ENCODE peak calls at places on chromosomes 12 and 14, in nine cellular contexts. One of them, this sample, is unnamed.

GRCh38 chr14:49621114-49621881 is 699 bp downstream of the MGAT2 start:
- DNase-seq in colonic mucosa: peak; percentile 67
- DNase-seq in stomach: peak; percentile 63
- DNase-seq in kidney epithelial cell: no peak
- DNase-seq in MM.1S: peak; percentile 41
- DNase-seq in transverse colon: peak; percentile 75
- DNase-seq in fibroblast of pulmonary artery: peak; percentile 61
- DNase-seq in fibroblast of the aortic adventitia: peak; percentile 42
- DNase-seq in psoas muscle: peak; percentile 82
- DNase-seq in this sample: peak; percentile 86

GRCh38 chr12:27123642-27124041 is 41.3 kb upstream of the C12orf71 start:
- DNase-seq in fibroblast of the aortic adventitia: peak; percentile 33
- DNase-seq in fibroblast of pulmonary artery: peak; percentile 40
- DNase-seq in transverse colon: no peak
- DNase-seq in colonic mucosa: no peak
- DNase-seq in kidney epithelial cell: no peak
- DNase-seq in psoas muscle: no peak
- DNase-seq in stomach: no peak
- DNase-seq in MM.1S: peak; percentile 39
- DNase-seq in this sample: no peak

GRCh38 chr12:32609966-32610365 is 69.1 kb upstream of the DNM1L start:
- DNase-seq in colonic mucosa: no peak
- DNase-seq in fibroblast of the aortic adventitia: no peak
- DNase-seq in transverse colon: no peak
- DNase-seq in stomach: no peak
- DNase-seq in kidney epithelial cell: no peak
- DNase-seq in psoas muscle: no peak
- DNase-seq in MM.1S: no peak
- DNase-seq in fibroblast of pulmonary artery: no peak
- DNase-seq in this sample: no peak

GRCh38 chr12:121279507-121279915 is 17.0 kb downstream of the CAMKK2 start:
- DNase-seq in stomach: no peak
- DNase-seq in fibroblast of the aortic adventitia: peak; percentile 67
- DNase-seq in MM.1S: no peak
- DNase-seq in colonic mucosa: peak; percentile 35
- DNase-seq in transverse colon: peak; percentile 23
- DNase-seq in kidney epithelial cell: no peak
- DNase-seq in psoas muscle: peak; percentile 71
- DNase-seq in fibroblast of pulmonary artery: peak; percentile 57
- DNase-seq in this sample: no peak

GRCh38 chr14:81400202-81400678 is at the start of gene STON2:
- DNase-seq in MM.1S: peak; percentile 44
- DNase-seq in psoas muscle: peak; percentile 61
- DNase-seq in transverse colon: peak; percentile 69
- DNase-seq in fibroblast of the aortic adventitia: peak; percentile 46
- DNase-seq in kidney epithelial cell: peak; percentile 72
- DNase-seq in fibroblast of pulmonary artery: peak; percentile 10
- DNase-seq in stomach: no peak
- DNase-seq in colonic mucosa: peak; percentile 69
- DNase-seq in this sample: peak; percentile 58

GRCh38 chr12:19515179-19515578 is 75.9 kb downstream of the AEBP2 start:
- DNase-seq in kidney epithelial cell: no peak
- DNase-seq in MM.1S: no peak
- DNase-seq in fibroblast of pulmonary artery: no peak
- DNase-seq in colonic mucosa: no peak
- DNase-seq in transverse colon: no peak
- DNase-seq in fibroblast of the aortic adventitia: no peak
- DNase-seq in stomach: no peak
- DNase-seq in psoas muscle: no peak
- DNase-seq in this sample: no peak

GRCh38 chr12:107670999-107671643 is 14.5 kb upstream of the PWP1 start:
- DNase-seq in colonic mucosa: peak; percentile 32
- DNase-seq in kidney epithelial cell: no peak
- DNase-seq in fibroblast of pulmonary artery: peak; percentile 31
- DNase-seq in psoas muscle: no peak
- DNase-seq in fibroblast of the aortic adventitia: no peak
- DNase-seq in transverse colon: peak; percentile 27
- DNase-seq in stomach: peak; percentile 37
- DNase-seq in MM.1S: peak; percentile 76
- DNase-seq in this sample: peak; percentile 55

GRCh38 chr12:115811929-115812328 is 465.6 kb downstream of the MED13L start:
- DNase-seq in fibroblast of the aortic adventitia: no peak
- DNase-seq in transverse colon: no peak
- DNase-seq in fibroblast of pulmonary artery: no peak
- DNase-seq in MM.1S: no peak
- DNase-seq in stomach: no peak
- DNase-seq in colonic mucosa: no peak
- DNase-seq in psoas muscle: no peak
- DNase-seq in kidney epithelial cell: no peak
- DNase-seq in this sample: no peak

GRCh38 chr14:71143391-71144290 is 236.4 kb downstream of the PCNX1 start:
- DNase-seq in transverse colon: no peak
- DNase-seq in fibroblast of pulmonary artery: peak; percentile 95
- DNase-seq in MM.1S: no peak
- DNase-seq in kidney epithelial cell: peak; percentile 19
- DNase-seq in psoas muscle: no peak
- DNase-seq in stomach: no peak
- DNase-seq in fibroblast of the aortic adventitia: peak; percentile 72
- DNase-seq in colonic mucosa: no peak
- DNase-seq in this sample: peak; percentile 18

GRCh38 chr14:21071225-21072041 is 1.3 kb downstream of the ARHGEF40 start:
- DNase-seq in MM.1S: peak; percentile 69
- DNase-seq in stomach: peak; percentile 73
- DNase-seq in kidney epithelial cell: no peak
- DNase-seq in transverse colon: peak; percentile 85
- DNase-seq in colonic mucosa: peak; percentile 86
- DNase-seq in fibroblast of the aortic adventitia: peak; percentile 93
- DNase-seq in fibroblast of pulmonary artery: peak; percentile 92
- DNase-seq in psoas muscle: peak; percentile 88
- DNase-seq in this sample: peak; percentile 81

DNA sequence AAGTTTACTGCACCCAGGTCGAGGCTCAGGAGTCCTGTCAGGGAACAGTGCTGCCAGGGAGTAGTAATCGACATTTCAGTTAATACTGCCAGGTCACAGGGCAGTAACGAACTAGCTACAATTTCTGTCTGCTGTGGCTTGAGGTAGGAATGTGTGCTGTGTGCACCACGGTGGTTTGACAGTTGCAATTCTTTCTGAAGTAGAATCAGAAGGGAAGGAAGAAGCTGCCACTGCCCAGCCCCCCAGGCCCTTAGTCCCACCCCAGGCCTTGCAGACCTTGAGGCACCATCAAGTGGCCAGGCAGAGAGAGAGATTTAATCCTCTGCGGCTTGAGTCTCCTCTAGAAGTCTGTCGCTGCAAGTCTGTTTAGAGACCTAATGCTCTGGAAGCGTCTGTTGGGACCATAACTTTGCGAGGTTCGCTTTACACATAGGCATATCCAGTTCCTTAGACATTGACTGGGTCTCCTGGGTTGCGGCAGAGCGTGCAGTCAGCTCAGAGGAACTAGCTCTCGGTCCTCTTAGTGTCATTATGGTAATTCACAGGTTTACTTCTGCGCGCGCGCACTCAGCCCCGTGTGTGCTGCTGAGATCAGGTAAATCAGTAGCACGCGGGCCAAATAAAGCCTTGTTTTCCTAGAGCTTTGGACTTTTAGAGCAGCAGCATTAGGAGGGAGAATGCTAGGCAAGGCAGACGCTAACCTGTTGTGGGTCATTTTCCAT is 9.8 kb downstream of the NKX2-1 start:
- DNase-seq in psoas muscle: no peak
- DNase-seq in stomach: no peak
- DNase-seq in colonic mucosa: no peak
- DNase-seq in fibroblast of the aortic adventitia: no peak
- DNase-seq in transverse colon: no peak
- DNase-seq in MM.1S: no peak
- DNase-seq in fibroblast of pulmonary artery: no peak
- DNase-seq in kidney epithelial cell: no peak
- DNase-seq in this sample: no peak
- H3K4me3 ChIP-seq in psoas muscle: no peak overlapping the region
- H3K4me3 ChIP-seq in stomach: no peak overlapping the region
- H3K4me3 ChIP-seq in colonic mucosa: no peak overlapping the region
- H3K4me3 ChIP-seq in fibroblast of the aortic adventitia: no peak overlapping the region
- H3K4me3 ChIP-seq in transverse colon: no peak overlapping the region
- H3K4me3 ChIP-seq in MM.1S: no peak overlapping the region
- H3K4me3 ChIP-seq in fibroblast of pulmonary artery: no peak overlapping the region
- H3K4me3 ChIP-seq in kidney epithelial cell: no peak overlapping the region
- H3K4me3 ChIP-seq in this sample: no peak overlapping the region

DNA sequence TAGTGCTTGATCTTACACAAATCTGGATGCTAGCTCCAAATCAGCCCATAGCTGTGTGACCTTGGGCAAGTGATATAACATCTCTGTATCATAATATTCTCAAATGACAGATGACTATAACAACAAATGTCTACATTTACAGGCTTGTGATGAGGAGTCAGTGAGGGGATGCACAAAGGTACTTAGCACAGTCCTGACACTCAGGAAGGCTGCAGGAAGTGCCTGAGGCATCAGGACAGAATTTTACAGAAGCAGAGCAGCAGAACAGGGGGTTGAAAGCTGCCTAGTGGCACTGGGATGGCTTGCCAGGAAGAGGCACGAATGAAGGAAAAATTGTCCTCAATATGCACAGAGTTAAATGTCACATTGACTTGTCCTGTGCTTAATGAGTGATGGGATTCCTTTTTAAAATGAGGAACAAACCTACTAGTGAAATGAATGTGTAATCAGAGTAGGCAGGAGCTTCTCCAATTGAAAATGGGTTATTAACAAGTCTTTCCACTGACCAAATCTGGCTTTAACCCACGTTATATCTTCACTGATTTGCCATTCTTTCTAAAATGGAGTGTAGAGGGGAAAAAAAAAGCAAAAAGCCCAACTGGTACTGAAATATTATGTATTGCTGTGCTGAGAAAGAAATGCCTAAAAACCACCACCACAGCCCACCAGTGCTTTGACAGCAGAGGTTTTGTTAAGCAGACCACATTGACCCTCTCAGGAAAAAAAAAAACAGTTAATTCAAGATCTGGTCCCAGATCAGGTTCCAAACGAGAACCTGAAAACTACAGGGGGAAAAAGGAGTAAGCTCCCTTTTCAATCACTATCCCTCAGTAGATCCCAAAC is 11.6 kb downstream of the BTG1 start:
- DNase-seq in stomach: no peak
- DNase-seq in psoas muscle: no peak
- DNase-seq in kidney epithelial cell: no peak
- DNase-seq in MM.1S: peak; percentile 5
- DNase-seq in fibroblast of pulmonary artery: no peak
- DNase-seq in transverse colon: no peak
- DNase-seq in colonic mucosa: no peak
- DNase-seq in fibroblast of the aortic adventitia: no peak
- DNase-seq in this sample: no peak
- H3K4me3 ChIP-seq in stomach: peak overlapping the region; percentile 24
- H3K4me3 ChIP-seq in psoas muscle: no peak overlapping the region
- H3K4me3 ChIP-seq in kidney epithelial cell: no peak overlapping the region
- H3K4me3 ChIP-seq in MM.1S: no peak overlapping the region
- H3K4me3 ChIP-seq in fibroblast of pulmonary artery: no peak overlapping the region
- H3K4me3 ChIP-seq in transverse colon: no peak overlapping the region
- H3K4me3 ChIP-seq in colonic mucosa: no peak overlapping the region
- H3K4me3 ChIP-seq in fibroblast of the aortic adventitia: no peak overlapping the region
- H3K4me3 ChIP-seq in this sample: peak overlapping the region; percentile 2

GRCh38 chr12:74129702-74130101 is 407.9 kb upstream of the ATXN7L3B start:
- DNase-seq in fibroblast of pulmonary artery: no peak
- DNase-seq in stomach: no peak
- DNase-seq in kidney epithelial cell: no peak
- DNase-seq in transverse colon: no peak
- DNase-seq in psoas muscle: no peak
- DNase-seq in MM.1S: no peak
- DNase-seq in fibroblast of the aortic adventitia: no peak
- DNase-seq in colonic mucosa: no peak
- DNase-seq in this sample: no peak
- H3K4me3 ChIP-seq in fibroblast of pulmonary artery: no peak overlapping the region
- H3K4me3 ChIP-seq in stomach: no peak overlapping the region
- H3K4me3 ChIP-seq in kidney epithelial cell: no peak overlapping the region
- H3K4me3 ChIP-seq in transverse colon: no peak overlapping the region
- H3K4me3 ChIP-seq in psoas muscle: no peak overlapping the region
- H3K4me3 ChIP-seq in MM.1S: no peak overlapping the region
- H3K4me3 ChIP-seq in fibroblast of the aortic adventitia: no peak overlapping the region
- H3K4me3 ChIP-seq in colonic mucosa: no peak overlapping the region
- H3K4me3 ChIP-seq in this sample: no peak overlapping the region

DNA sequence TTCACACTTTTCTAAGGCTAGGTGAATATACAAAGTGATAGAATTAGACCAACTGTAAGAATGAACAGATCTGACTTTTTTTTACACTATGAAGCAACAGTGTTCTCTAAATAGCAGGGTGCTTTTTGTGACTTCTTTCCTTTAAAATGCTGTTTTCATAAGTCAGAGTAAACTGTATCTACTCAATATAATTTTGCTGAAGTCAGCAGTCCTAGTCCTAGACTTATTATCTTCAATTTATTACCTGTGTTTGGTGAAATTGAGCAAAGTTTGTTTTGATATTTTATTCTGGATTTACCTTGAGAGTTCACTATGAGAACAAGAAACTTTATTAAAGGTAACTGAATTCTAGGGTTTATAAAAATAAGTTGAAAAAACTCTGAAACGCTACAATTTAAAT is 651.3 kb upstream of the MIS18BP1 start:
- DNase-seq in colonic mucosa: no peak
- DNase-seq in MM.1S: no peak
- DNase-seq in fibroblast of the aortic adventitia: no peak
- DNase-seq in transverse colon: no peak
- DNase-seq in fibroblast of pulmonary artery: no peak
- DNase-seq in psoas muscle: no peak
- DNase-seq in stomach: no peak
- DNase-seq in kidney epithelial cell: no peak
- DNase-seq in this sample: no peak
- H3K4me3 ChIP-seq in colonic mucosa: no peak overlapping the region
- H3K4me3 ChIP-seq in MM.1S: no peak overlapping the region
- H3K4me3 ChIP-seq in fibroblast of the aortic adventitia: no peak overlapping the region
- H3K4me3 ChIP-seq in transverse colon: no peak overlapping the region
- H3K4me3 ChIP-seq in fibroblast of pulmonary artery: no peak overlapping the region
- H3K4me3 ChIP-seq in psoas muscle: no peak overlapping the region
- H3K4me3 ChIP-seq in stomach: no peak overlapping the region
- H3K4me3 ChIP-seq in kidney epithelial cell: no peak overlapping the region
- H3K4me3 ChIP-seq in this sample: no peak overlapping the region